ENCODE peak calls at places on chromosomes 5 and 9, in nine cellular contexts. H, Q, R, P, X, W, G, F and E are unnamed samples.

GRCh38 chr9:136991993-136992818 is at the start of gene PAXX:
- DNase-seq in H (peak), Q (peak), R (peak), P (peak), X (peak), W (peak), G (peak), F (peak), E (peak)

GRCh38 chr5:144428326-144428725 is 257.7 kb downstream of the KCTD16 start:
- DNase-seq in H (no peak), Q (no peak), R (no peak), P (no peak), X (no peak), W (no peak), G (no peak), F (no peak), E (no peak)

GRCh38 chr5:146718628-146719027 is 159.9 kb downstream of the PPP2R2B start:
- DNase-seq in H (no peak), Q (no peak), R (no peak), P (no peak), X (no peak), W (no peak), G (no peak), F (no peak), E (peak)

GRCh38 chr9:88712484-88712883 is 177.5 kb downstream of the NXNL2 start:
- DNase-seq in H (no peak), Q (no peak), R (no peak), P (no peak), X (no peak), W (no peak), G (no peak), F (no peak), E (no peak)

GRCh38 chr5:82922086-82922734 is 155.0 kb downstream of the TMEM167A start:
- DNase-seq in H (no peak), Q (no peak), R (no peak), P (no peak), X (peak), W (no peak), G (no peak), F (no peak), E (no peak)

GRCh38 chr5:109711681-109712080 is 22.0 kb downstream of the MAN2A1 start:
- DNase-seq in H (no peak), Q (no peak), R (no peak), P (no peak), X (no peak), W (no peak), G (no peak), F (no peak), E (no peak)

GRCh38 chr9:31674264-31674663 is 710.2 kb upstream of the ACO1 start:
- DNase-seq in H (no peak), Q (no peak), R (no peak), P (no peak), X (no peak), W (peak), G (no peak), F (no peak), E (peak)

GRCh38 chr5:117475925-117476324 is 901.3 kb upstream of the SEMA6A start:
- DNase-seq in H (no peak), Q (no peak), R (no peak), P (no peak), X (no peak), W (no peak), G (no peak), F (no peak), E (no peak)

GRCh38 chr5:78345485-78345884 is 14.9 kb upstream of the SCAMP1 start:
- DNase-seq in H (no peak), Q (peak), R (no peak), P (no peak), X (no peak), W (peak), G (no peak), F (no peak), E (no peak)

GRCh38 chr5:32707394-32707997 is 3.6 kb upstream of the NPR3 start:
- DNase-seq in H (peak), Q (peak), R (no peak), P (peak), X (no peak), W (peak), G (no peak), F (no peak), E (peak)

GRCh38 chr9:123617286-123617685 is 261.3 kb downstream of the CRB2 start:
- DNase-seq in H (no peak), Q (no peak), R (no peak), P (no peak), X (no peak), W (no peak), G (no peak), F (no peak), E (no peak)

GRCh38 chr5:142522983-142523382 is 162.9 kb downstream of the FGF1 start:
- DNase-seq in H (no peak), Q (no peak), R (no peak), P (no peak), X (no peak), W (no peak), G (no peak), F (no peak), E (no peak)

GRCh38 chr9:16344343-16344742 is 526.1 kb downstream of the BNC2 start:
- DNase-seq in H (peak), Q (peak), R (no peak), P (no peak), X (no peak), W (peak), G (no peak), F (no peak), E (peak)

GRCh38 chr5:179348833-179349232 is 3.6 kb upstream of the ADAMTS2 start:
- DNase-seq in H (no peak), Q (no peak), R (no peak), P (no peak), X (no peak), W (no peak), G (no peak), F (no peak), E (no peak)

GRCh38 chr5:60945760-60946253 is 802 bp downstream of the NDUFAF2 start:
- DNase-seq in H (no peak), Q (peak), R (no peak), P (no peak), X (no peak), W (peak), G (peak), F (peak), E (peak)

GRCh38 chr5:31098811-31099210 is 94.7 kb upstream of the CDH6 start:
- DNase-seq in H (no peak), Q (no peak), R (no peak), P (no peak), X (no peak), W (no peak), G (no peak), F (no peak), E (peak)

GRCh38 chr5:172299916-172300439 is 16.4 kb upstream of the UBTD2 start:
- DNase-seq in H (no peak), Q (no peak), R (no peak), P (no peak), X (no peak), W (peak), G (no peak), F (no peak), E (no peak)

GRCh38 chr5:126454081-126454480 is 30.9 kb downstream of the GRAMD2B start:
- DNase-seq in H (no peak), Q (no peak), R (no peak), P (no peak), X (peak), W (peak), G (no peak), F (no peak), E (no peak)

GRCh38 chr5:107455111-107455544 is 215.6 kb downstream of the EFNA5 start:
- DNase-seq in H (peak), Q (peak), R (no peak), P (no peak), X (no peak), W (peak), G (no peak), F (no peak), E (peak)

GRCh38 chr9:98986866-98987653 is 43.4 kb downstream of the COL15A1 start:
- DNase-seq in H (no peak), Q (no peak), R (no peak), P (no peak), X (no peak), W (no peak), G (no peak), F (no peak), E (no peak)

GRCh38 chr9:135641047-135641446 is 1.7 kb upstream of the GLT6D1 start:
- DNase-seq in H (no peak), Q (no peak), R (no peak), P (no peak), X (no peak), W (no peak), G (no peak), F (no peak), E (no peak)

GRCh38 chr9:110536802-110537201 is 42.7 kb downstream of the SVEP1 start:
- DNase-seq in H (no peak), Q (peak), R (no peak), P (no peak), X (no peak), W (peak), G (no peak), F (no peak), E (no peak)

GRCh38 chr5:139492700-139493192 is 10.2 kb upstream of the STING1 start:
- DNase-seq in H (peak), Q (peak), R (no peak), P (no peak), X (no peak), W (peak), G (no peak), F (no peak), E (no peak)

GRCh38 chr5:150492621-150493020 is 15.3 kb upstream of the NDST1 start:
- DNase-seq in H (peak), Q (peak), R (no peak), P (no peak), X (no peak), W (peak), G (no peak), F (no peak), E (peak)